ENCODE peak calls at places on chromosomes 3 and 15, in five cellular contexts. C is activated naive CD4-positive, alpha-beta T cell; Y is neural crest cell; H is cardiac muscle cell; B is thoracic aorta. E is an unnamed sample.
A peak's percentile ranks its signal among the peaks of the same experiment; 100 is the strongest.

GRCh38 chr3:141246224-141246957 is 14.8 kb downstream of the PXYLP1 start:
- DNase-seq in H (no peak), C (no peak), B (no peak), Y (no peak), E (no peak)

GRCh38 chr3:148208975-148209374 is 488.7 kb upstream of the AGTR1 start:
- DNase-seq in H (no peak), B (no peak), Y (no peak), C (no peak), E (no peak)

GRCh38 chr3:53171109-53171453 is 10.1 kb downstream of the PRKCD start:
- DNase-seq in B (no peak), C (no peak), H (no peak), Y (peak; percentile 24), E (no peak)

GRCh38 chr3:98209244-98209643 is 42.7 kb downstream of the OR5H15 start:
- DNase-seq in Y (no peak), C (no peak), B (no peak), H (no peak), E (no peak)

GRCh38 chr15:53359038-53359437 is 400.4 kb downstream of the WDR72 start:
- DNase-seq in B (no peak), Y (no peak), H (no peak), C (no peak), E (no peak)

GRCh38 chr3:111768571-111769100 is 90.4 kb upstream of the PHLDB2 start:
- DNase-seq in Y (no peak), B (no peak), H (no peak), C (no peak), E (no peak)

GRCh38 chr3:101091489-101091888 is 98.3 kb upstream of the ABI3BP start:
- DNase-seq in B (no peak), H (no peak), Y (no peak), C (no peak), E (no peak)

GRCh38 chr3:169759256-169759655 is 5.6 kb downstream of the TERC start:
- DNase-seq in H (no peak), C (no peak), Y (no peak), B (no peak), E (peak; percentile 69)

GRCh38 chr3:194979173-194979572 is 291.8 kb downstream of the XXYLT1 start:
- DNase-seq in C (no peak), B (no peak), Y (no peak), H (no peak), E (no peak)

GRCh38 chr3:130429069-130430023 is 83.9 kb downstream of the COL6A5 start:
- DNase-seq in Y (no peak), B (no peak), H (no peak), C (no peak), E (no peak)

GRCh38 chr3:151318313-151318712 is 1.7 kb upstream of the GPR87 start:
- DNase-seq in H (no peak), C (no peak), Y (no peak), B (no peak), E (no peak)

GRCh38 chr3:42306499-42306898 is 40.5 kb upstream of the CCK start:
- DNase-seq in H (no peak), C (no peak), Y (no peak), B (no peak), E (no peak)

GRCh38 chr3:159860727-159861126 is 127.9 kb upstream of the IL12A start:
- DNase-seq in C (no peak), Y (no peak), H (no peak), B (no peak), E (no peak)